ENCODE peak calls at places on chromosomes 1 and 21, in eight cellular contexts. V is lung; Y is uterus; K is CD8-positive, alpha-beta T cell; N is Caco-2; B is mucosa of descending colon; L is PC-9; Z is heart left ventricle. Q is an unnamed sample.
A peak's percentile ranks its signal among the peaks of the same experiment; 100 is the strongest.

GRCh38 chr1:222404710-222405109 is 143.2 kb downstream of the HHIPL2 start:
- DNase-seq in V (no peak), Y (no peak), K (no peak), N (no peak), B (no peak), L (no peak), Z (no peak), Q (no peak)

GRCh38 chr1:17098440-17099317 is 20.6 kb downstream of the PADI2 start:
- DNase-seq in V (no peak), Y (no peak), K (no peak), N (no peak), B (no peak), L (peak; percentile 56), Z (no peak), Q (peak; percentile 58)

GRCh38 chr1:76084029-76084627 is 9.6 kb downstream of the ST6GALNAC3 start:
- DNase-seq in V (no peak), Y (no peak), K (no peak), N (no peak), B (no peak), L (no peak), Z (no peak), Q (no peak)

GRCh38 chr1:161258439-161259386 is at the start of gene PCP4L1:
- DNase-seq in V (peak; percentile 69), Y (no peak), K (no peak), N (peak; percentile 59), B (peak; percentile 47), L (no peak), Z (peak; percentile 48), Q (no peak)

GRCh38 chr1:14259191-14259757 is 339.2 kb upstream of the KAZN start:
- DNase-seq in V (peak; percentile 59), Y (peak; percentile 94), K (no peak), N (no peak), B (peak; percentile 66), L (no peak), Z (peak; percentile 76), Q (peak; percentile 71)

GRCh38 chr1:177328251-177328650 is 157.5 kb downstream of the BRINP2 start:
- DNase-seq in V (no peak), Y (no peak), K (no peak), N (no peak), B (no peak), L (no peak), Z (no peak), Q (no peak)

GRCh38 chr1:26960625-26960966 is 328 bp upstream of the KDF1 start:
- DNase-seq in V (no peak), Y (no peak), K (no peak), N (no peak), B (no peak), L (no peak), Z (no peak), Q (no peak)

GRCh38 chr1:214632091-214632490 is 29.1 kb downstream of the CENPF start:
- DNase-seq in V (no peak), Y (no peak), K (peak; percentile 5), N (no peak), B (peak; percentile 2), L (no peak), Z (no peak), Q (no peak)

GRCh38 chr1:53117836-53118235 is 24.6 kb downstream of the SLC1A7 start:
- DNase-seq in V (no peak), Y (no peak), K (no peak), N (no peak), B (no peak), L (no peak), Z (no peak), Q (no peak)

GRCh38 chr1:39407496-39407888 is 83.9 kb upstream of the BMP8A start:
- DNase-seq in V (no peak), Y (no peak), K (no peak), N (no peak), B (no peak), L (no peak), Z (no peak), Q (no peak)

GRCh38 chr1:172647110-172647564 is 11.8 kb upstream of the FASLG start:
- DNase-seq in V (no peak), Y (no peak), K (no peak), N (no peak), B (no peak), L (no peak), Z (no peak), Q (no peak)

GRCh38 chr1:117573386-117574040 is 32.3 kb upstream of the TENT5C start:
- DNase-seq in V (no peak), Y (no peak), K (no peak), N (no peak), B (no peak), L (no peak), Z (peak; percentile 12), Q (no peak)

GRCh38 chr1:145991799-145992412 is 4.5 kb downstream of the TXNIP start:
- DNase-seq in V (no peak), Y (peak; percentile 13), K (no peak), N (no peak), B (no peak), L (no peak), Z (no peak), Q (no peak)

GRCh38 chr1:102776074-102776473 is 332.2 kb downstream of the COL11A1 start:
- DNase-seq in V (no peak), Y (no peak), K (no peak), N (no peak), B (no peak), L (no peak), Z (no peak), Q (no peak)

GRCh38 chr1:147494998-147495580 is 46.2 kb upstream of the BCL9 start:
- DNase-seq in V (peak; percentile 61), Y (peak; percentile 77), K (peak; percentile 52), N (peak; percentile 76), B (peak; percentile 80), L (peak; percentile 65), Z (peak; percentile 69), Q (peak; percentile 78)

GRCh38 chr1:204149635-204150565 is 1.9 kb downstream of the ETNK2 start:
- DNase-seq in V (no peak), Y (no peak), K (no peak), N (no peak), B (no peak), L (no peak), Z (no peak), Q (no peak)

GRCh38 chr1:218945050-218945449 is 228.6 kb upstream of the LYPLAL1 start:
- DNase-seq in V (no peak), Y (no peak), K (no peak), N (no peak), B (no peak), L (no peak), Z (no peak), Q (no peak)

GRCh38 chr1:21567241-21568005 is 58.2 kb downstream of the ALPL start:
- DNase-seq in V (no peak), Y (no peak), K (no peak), N (no peak), B (no peak), L (no peak), Z (no peak), Q (peak; percentile 67)

GRCh38 chr1:6267686-6268281 is 6.9 kb upstream of the GPR153 start:
- DNase-seq in V (no peak), Y (no peak), K (no peak), N (no peak), B (no peak), L (no peak), Z (no peak), Q (no peak)

GRCh38 chr1:61202854-61203603 is 120.7 kb downstream of the NFIA start:
- DNase-seq in V (no peak), Y (no peak), K (no peak), N (no peak), B (no peak), L (no peak), Z (no peak), Q (no peak)

DNA sequence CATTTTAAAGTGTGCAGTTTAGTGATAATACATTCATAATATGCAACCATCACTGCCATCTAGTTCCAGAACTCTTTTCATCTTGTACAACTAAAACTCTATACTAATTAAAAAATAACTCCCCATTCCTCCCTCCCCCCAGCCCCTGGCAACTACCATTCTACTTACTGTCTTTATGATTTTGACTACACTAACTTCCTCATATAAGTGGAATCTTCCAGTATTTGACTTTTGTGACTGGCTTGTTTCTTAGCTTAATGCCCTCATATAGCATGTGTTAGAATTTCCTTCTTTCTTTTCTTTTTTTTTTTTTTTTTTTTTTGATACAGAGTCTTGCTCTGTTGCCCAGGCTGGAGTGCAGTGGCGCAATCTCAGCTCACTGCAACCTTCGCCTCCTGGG is 1.4 kb upstream of the NVL start:
- DNase-seq in V (no peak), Y (no peak), K (no peak), N (no peak), B (no peak), L (no peak), Z (no peak), Q (no peak)
- H3K4me3 ChIP-seq in V (no peak overlapping the region), Y (no peak overlapping the region), K (no peak overlapping the region), N (peak overlapping the region; percentile 76), B (no peak overlapping the region), L (peak overlapping the region; percentile 87), Z (peak overlapping the region; percentile 77), Q (no peak overlapping the region)

GRCh38 chr21:39173999-39174398 is 9.3 kb downstream of the PSMG1 start:
- DNase-seq in V (no peak), Y (no peak), K (no peak), N (no peak), B (no peak), L (no peak), Z (no peak), Q (no peak)
- H3K4me1 ChIP-seq in V (no peaks in the 10 kb centered on the region), Y (no peaks in the 10 kb centered on the region), K (no peaks in the 10 kb centered on the region), N (no peaks in the 10 kb centered on the region), B (no peaks in the 10 kb centered on the region), L (no peaks in the 10 kb centered on the region), Z (no peaks in the 10 kb centered on the region), Q (no peaks in the 10 kb centered on the region)

GRCh38 chr1:92301021-92301420 is 2.2 kb downstream of the RPAP2 start:
- DNase-seq in V (no peak), Y (no peak), K (no peak), N (no peak), B (no peak), L (no peak), Z (no peak), Q (no peak)

GRCh38 chr1:92307980-92308379 is 9.1 kb downstream of the RPAP2 start:
- DNase-seq in V (no peak), Y (no peak), K (no peak), N (no peak), B (no peak), L (no peak), Z (no peak), Q (no peak)

GRCh38 chr1:92310185-92310597 is 11.3 kb downstream of the RPAP2 start:
- DNase-seq in V (no peak), Y (no peak), K (no peak), N (no peak), B (no peak), L (peak; percentile 45), Z (no peak), Q (no peak)

DNA sequence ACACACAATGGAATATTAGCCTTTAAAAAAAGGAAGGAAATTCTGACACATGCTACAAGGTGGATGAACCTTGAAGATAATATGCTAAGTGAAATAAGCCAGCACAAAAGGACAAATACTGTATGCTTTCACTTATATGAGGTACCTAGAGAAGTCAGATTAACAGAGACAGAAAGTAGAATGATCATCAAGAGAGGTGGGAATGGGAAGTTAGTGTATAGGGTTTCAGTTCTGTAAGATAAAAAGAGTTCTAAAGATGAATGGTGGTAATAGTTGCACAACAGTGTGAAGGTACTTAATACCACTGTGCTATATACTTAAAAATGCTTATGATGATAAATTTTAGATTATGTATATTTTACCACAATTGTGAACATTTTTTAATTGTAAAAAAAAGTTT is 7.2 kb downstream of the RPAP2 start:
- DNase-seq in V (no peak), Y (no peak), K (no peak), N (no peak), B (no peak), L (no peak), Z (no peak), Q (no peak)
- H3K36me3 ChIP-seq in V (peaks cover 3% of the 10 kb centered on the region), Y (no peaks in the 10 kb centered on the region), K (peaks cover 13% of the 10 kb centered on the region), N (no peaks in the 10 kb centered on the region), B (no peaks in the 10 kb centered on the region), L (peaks cover 33% of the 10 kb centered on the region), Z (peaks cover 73% of the 10 kb centered on the region), Q (no peaks in the 10 kb centered on the region)

GRCh38 chr21:43262427-43262826 is 93.6 kb downstream of the CRYAA start:
- DNase-seq in V (no peak), Y (no peak), K (no peak), N (no peak), B (no peak), L (peak; percentile 35), Z (no peak), Q (no peak)
- H3K4me3 ChIP-seq in V (no peak overlapping the region), Y (no peak overlapping the region), K (no peak overlapping the region), N (no peak overlapping the region), B (no peak overlapping the region), L (no peak overlapping the region), Z (no peak overlapping the region), Q (no peak overlapping the region)

Q was measured in aorta.